ENCODE peak calls at places on chromosomes 5 and 9, in four cellular contexts. One of them, this sample, is unnamed.

GRCh38 chr5:38258037-38258318 is 381 bp upstream of the EGFLAM start:
- DNase-seq in HepG2: no peak
- DNase-seq in K562: no peak
- DNase-seq in A549: no peak
- DNase-seq in this sample: no peak

GRCh38 chr9:70080481-70081119 is 37.0 kb downstream of the MAMDC2 start:
- DNase-seq in K562: no peak
- DNase-seq in HepG2: peak
- DNase-seq in A549: no peak
- DNase-seq in this sample: no peak

GRCh38 chr9:6735422-6735821 is 22.4 kb upstream of the KDM4C start:
- DNase-seq in HepG2: no peak
- DNase-seq in K562: no peak
- DNase-seq in A549: no peak
- DNase-seq in this sample: no peak

GRCh38 chr9:125151730-125152129 is 8.4 kb upstream of the SCAI start:
- DNase-seq in K562: no peak
- DNase-seq in A549: no peak
- DNase-seq in HepG2: no peak
- DNase-seq in this sample: no peak

GRCh38 chr9:15104826-15105420 is 194.7 kb upstream of the FREM1 start:
- DNase-seq in HepG2: peak
- DNase-seq in A549: peak
- DNase-seq in K562: peak
- DNase-seq in this sample: peak

GRCh38 chr5:50550274-50550673 is 109.2 kb upstream of the EMB start:
- DNase-seq in A549: no peak
- DNase-seq in K562: no peak
- DNase-seq in HepG2: no peak
- DNase-seq in this sample: no peak

GRCh38 chr9:107373809-107374208 is 90.7 kb downstream of the RAD23B start:
- DNase-seq in K562: no peak
- DNase-seq in HepG2: no peak
- DNase-seq in A549: no peak
- DNase-seq in this sample: no peak

GRCh38 chr5:84885479-84886258 is 501.0 kb upstream of the EDIL3 start:
- DNase-seq in HepG2: no peak
- DNase-seq in A549: no peak
- DNase-seq in K562: no peak
- DNase-seq in this sample: no peak

GRCh38 chr5:153713913-153714312 is 223.4 kb downstream of the GRIA1 start:
- DNase-seq in A549: no peak
- DNase-seq in K562: no peak
- DNase-seq in HepG2: no peak
- DNase-seq in this sample: no peak

GRCh38 chr5:125865166-125865815 is 557.9 kb upstream of the GRAMD2B start:
- DNase-seq in A549: no peak
- DNase-seq in K562: no peak
- DNase-seq in HepG2: no peak
- DNase-seq in this sample: no peak

GRCh38 chr5:178267876-178268275 is 35.3 kb upstream of the PHYKPL start:
- DNase-seq in HepG2: no peak
- DNase-seq in K562: no peak
- DNase-seq in A549: no peak
- DNase-seq in this sample: no peak

GRCh38 chr5:622359-622758 is 10.2 kb downstream of the CEP72 start:
- DNase-seq in K562: no peak
- DNase-seq in HepG2: no peak
- DNase-seq in A549: no peak
- DNase-seq in this sample: no peak

GRCh38 chr5:68240771-68241170 is 25.2 kb downstream of the PIK3R1 start:
- DNase-seq in K562: no peak
- DNase-seq in A549: no peak
- DNase-seq in HepG2: no peak
- DNase-seq in this sample: no peak

GRCh38 chr5:16784088-16784487 is 152.0 kb downstream of the MYO10 start:
- DNase-seq in HepG2: no peak
- DNase-seq in A549: no peak
- DNase-seq in K562: no peak
- DNase-seq in this sample: no peak

GRCh38 chr5:96932026-96932425 is 3.9 kb upstream of the LNPEP start:
- DNase-seq in HepG2: no peak
- DNase-seq in K562: no peak
- DNase-seq in A549: no peak
- DNase-seq in this sample: no peak

GRCh38 chr5:163248856-163249255 is 188.5 kb upstream of the CCNG1 start:
- DNase-seq in K562: no peak
- DNase-seq in HepG2: no peak
- DNase-seq in A549: no peak
- DNase-seq in this sample: no peak

DNA sequence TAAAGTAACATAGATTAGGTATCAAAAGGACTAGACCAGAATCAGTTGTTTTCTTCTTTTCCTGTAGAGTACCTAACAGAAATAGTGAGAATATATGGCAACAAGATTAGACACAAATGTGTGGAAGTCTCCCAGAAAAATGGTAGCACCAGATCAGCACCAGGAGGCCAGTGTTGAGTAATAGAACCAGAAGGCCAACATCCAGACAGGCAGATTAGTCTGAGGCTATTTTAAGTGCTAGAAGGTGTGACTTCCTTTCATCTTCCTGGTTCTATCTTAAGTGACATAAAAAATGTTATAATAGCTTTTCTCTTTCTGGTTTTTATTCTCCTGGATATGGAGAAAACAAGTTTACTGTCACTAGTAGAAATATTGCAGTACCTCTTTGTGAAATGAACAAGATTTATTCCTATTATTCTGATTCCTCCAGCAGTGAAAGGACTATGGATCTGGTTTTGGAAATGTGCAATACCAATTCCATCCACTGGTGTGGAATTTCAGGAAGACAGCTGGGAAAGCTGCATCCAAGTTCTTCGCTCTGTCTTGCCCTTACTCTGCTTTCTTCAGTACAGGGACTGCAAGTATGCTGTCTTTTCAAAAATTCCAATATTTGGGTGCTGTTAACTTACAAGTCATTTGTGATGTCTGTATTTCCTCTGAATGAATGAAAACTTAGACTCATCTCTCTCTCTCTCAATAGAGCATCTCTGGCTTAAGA is 39.1 kb downstream of the SHLD3 start:
- DNase-seq in A549: peak
- DNase-seq in K562: peak
- DNase-seq in HepG2: no peak
- DNase-seq in this sample: no peak
- TF ChIP-seq HMGXB4 in A549: no peak
- TF ChIP-seq HMGXB4 in K562: no peak
- TF ChIP-seq HMGXB4 in HepG2: no peak
- TF ChIP-seq HMGXB4 in this sample: no peak

GRCh38 chr9:132556701-132557100 is 25.7 kb upstream of the BARHL1 start:
- DNase-seq in K562: no peak
- DNase-seq in A549: no peak
- DNase-seq in HepG2: no peak
- DNase-seq in this sample: no peak
- TF ChIP-seq HMGXB4 in K562: no peak
- TF ChIP-seq HMGXB4 in A549: no peak
- TF ChIP-seq HMGXB4 in HepG2: no peak
- TF ChIP-seq HMGXB4 in this sample: no peak

DNA sequence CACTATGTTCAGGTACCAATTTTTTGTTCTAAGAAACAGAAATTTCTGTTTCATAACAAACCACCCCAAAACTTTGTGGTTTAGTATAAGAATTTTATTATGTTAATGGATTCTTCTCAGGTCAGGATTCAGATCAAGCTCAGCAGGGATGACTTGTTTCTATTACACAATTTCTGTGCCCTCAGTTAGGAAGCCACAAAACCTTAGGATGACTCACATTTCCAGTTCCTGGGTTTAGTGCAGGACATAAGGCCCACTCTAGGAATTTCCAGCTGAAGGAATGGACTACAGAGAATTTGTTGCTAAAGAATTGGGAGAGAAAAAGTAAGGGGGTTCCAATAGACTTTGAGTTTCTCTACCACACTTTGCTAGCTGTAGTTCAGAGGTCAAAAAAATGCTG is 629.3 kb downstream of the ANXA1 start:
- DNase-seq in K562: no peak
- DNase-seq in HepG2: no peak
- DNase-seq in A549: no peak
- DNase-seq in this sample: no peak
- TF ChIP-seq HMGXB4 in K562: no peak
- TF ChIP-seq HMGXB4 in HepG2: no peak
- TF ChIP-seq HMGXB4 in A549: no peak
- TF ChIP-seq HMGXB4 in this sample: no peak

GRCh38 chr5:119386945-119387344 is 31.1 kb downstream of the TNFAIP8 start:
- DNase-seq in A549: no peak
- DNase-seq in HepG2: peak
- DNase-seq in K562: peak
- DNase-seq in this sample: no peak
- TF ChIP-seq HMGXB4 in A549: no peak
- TF ChIP-seq HMGXB4 in HepG2: no peak
- TF ChIP-seq HMGXB4 in K562: no peak
- TF ChIP-seq HMGXB4 in this sample: no peak

GRCh38 chr5:73687357-73687756 is 61.4 kb downstream of the ARHGEF28 start:
- DNase-seq in HepG2: no peak
- DNase-seq in K562: no peak
- DNase-seq in A549: no peak
- DNase-seq in this sample: no peak
- TF ChIP-seq HMGXB4 in HepG2: no peak
- TF ChIP-seq HMGXB4 in K562: no peak
- TF ChIP-seq HMGXB4 in A549: no peak
- TF ChIP-seq HMGXB4 in this sample: no peak

GRCh38 chr9:77598961-77599360 is 49.2 kb downstream of the GNA14 start:
- DNase-seq in HepG2: no peak
- DNase-seq in K562: no peak
- DNase-seq in A549: no peak
- DNase-seq in this sample: no peak

GRCh38 chr9:77599492-77599891 is 48.6 kb downstream of the GNA14 start:
- DNase-seq in HepG2: no peak
- DNase-seq in K562: no peak
- DNase-seq in A549: no peak
- DNase-seq in this sample: no peak

GRCh38 chr9:77600810-77601209 is 47.3 kb downstream of the GNA14 start:
- DNase-seq in K562: no peak
- DNase-seq in A549: no peak
- DNase-seq in HepG2: no peak
- DNase-seq in this sample: no peak

GRCh38 chr9:77602852-77603251 is 45.3 kb downstream of the GNA14 start:
- DNase-seq in K562: no peak
- DNase-seq in A549: no peak
- DNase-seq in HepG2: no peak
- DNase-seq in this sample: no peak

GRCh38 chr9:77601476-77602056 is 46.6 kb downstream of the GNA14 start:
- DNase-seq in A549: no peak
- DNase-seq in K562: no peak
- DNase-seq in HepG2: no peak
- DNase-seq in this sample: no peak
- TF ChIP-seq HMGXB4 in A549: no peak
- TF ChIP-seq HMGXB4 in K562: no peak
- TF ChIP-seq HMGXB4 in HepG2: no peak
- TF ChIP-seq HMGXB4 in this sample: no peak